ENCODE peak calls at places on chromosomes 3 and 15, in ten cellular contexts. One of them, this sample, is unnamed.

GRCh38 chr3:110816008-110816407 is 255.6 kb upstream of the NECTIN3 start:
- DNase-seq in IMR-90: peak; percentile 17
- DNase-seq in HepG2: no peak
- DNase-seq in stomach: no peak
- DNase-seq in right lobe of liver: no peak
- DNase-seq in A549: no peak
- DNase-seq in breast epithelium: no peak
- DNase-seq in endothelial cell of umbilical vein: no peak
- DNase-seq in ovary: no peak
- DNase-seq in Peyer's patch: no peak
- DNase-seq in this sample: no peak

GRCh38 chr15:44971036-44971435 is 14.5 kb downstream of the TERB2 start:
- DNase-seq in ovary: no peak
- DNase-seq in Peyer's patch: no peak
- DNase-seq in endothelial cell of umbilical vein: no peak
- DNase-seq in right lobe of liver: no peak
- DNase-seq in HepG2: no peak
- DNase-seq in stomach: no peak
- DNase-seq in breast epithelium: no peak
- DNase-seq in A549: no peak
- DNase-seq in IMR-90: no peak
- DNase-seq in this sample: no peak

GRCh38 chr15:66789029-66790025 is 87.3 kb downstream of the SMAD6 start:
- DNase-seq in HepG2: peak; percentile 30
- DNase-seq in breast epithelium: no peak
- DNase-seq in stomach: peak; percentile 49
- DNase-seq in Peyer's patch: no peak
- DNase-seq in IMR-90: peak; percentile 81
- DNase-seq in endothelial cell of umbilical vein: peak; percentile 57
- DNase-seq in ovary: peak; percentile 76
- DNase-seq in A549: no peak
- DNase-seq in right lobe of liver: no peak
- DNase-seq in this sample: peak; percentile 55

GRCh38 chr3:175392653-175393052 is 533.5 kb downstream of the NAALADL2 start:
- DNase-seq in ovary: no peak
- DNase-seq in A549: no peak
- DNase-seq in IMR-90: peak; percentile 61
- DNase-seq in stomach: no peak
- DNase-seq in breast epithelium: no peak
- DNase-seq in endothelial cell of umbilical vein: no peak
- DNase-seq in Peyer's patch: no peak
- DNase-seq in right lobe of liver: no peak
- DNase-seq in HepG2: no peak
- DNase-seq in this sample: no peak

GRCh38 chr3:138620431-138620830 is 11.9 kb downstream of the FAIM start:
- DNase-seq in IMR-90: no peak
- DNase-seq in endothelial cell of umbilical vein: no peak
- DNase-seq in ovary: no peak
- DNase-seq in right lobe of liver: no peak
- DNase-seq in breast epithelium: no peak
- DNase-seq in HepG2: no peak
- DNase-seq in Peyer's patch: no peak
- DNase-seq in stomach: no peak
- DNase-seq in A549: no peak
- DNase-seq in this sample: no peak

GRCh38 chr15:34436126-34436955 is 1.3 kb downstream of the GOLGA8A start:
- DNase-seq in right lobe of liver: no peak
- DNase-seq in A549: no peak
- DNase-seq in HepG2: no peak
- DNase-seq in endothelial cell of umbilical vein: peak; percentile 6
- DNase-seq in stomach: no peak
- DNase-seq in ovary: no peak
- DNase-seq in Peyer's patch: no peak
- DNase-seq in IMR-90: no peak
- DNase-seq in breast epithelium: no peak
- DNase-seq in this sample: peak; percentile 64

GRCh38 chr3:113097821-113098516 is 107.2 kb downstream of the GTPBP8 start:
- DNase-seq in right lobe of liver: no peak
- DNase-seq in stomach: no peak
- DNase-seq in ovary: no peak
- DNase-seq in breast epithelium: no peak
- DNase-seq in endothelial cell of umbilical vein: no peak
- DNase-seq in A549: peak; percentile 55
- DNase-seq in Peyer's patch: no peak
- DNase-seq in HepG2: peak; percentile 56
- DNase-seq in IMR-90: peak; percentile 88
- DNase-seq in this sample: no peak

GRCh38 chr15:85782112-85782511 is 12.6 kb downstream of the KLHL25 start:
- DNase-seq in endothelial cell of umbilical vein: no peak
- DNase-seq in ovary: no peak
- DNase-seq in IMR-90: peak; percentile 6
- DNase-seq in Peyer's patch: no peak
- DNase-seq in breast epithelium: no peak
- DNase-seq in A549: no peak
- DNase-seq in HepG2: no peak
- DNase-seq in right lobe of liver: no peak
- DNase-seq in stomach: no peak
- DNase-seq in this sample: no peak

GRCh38 chr3:47890832-47891620 is 88.1 kb downstream of the DHX30 start:
- DNase-seq in Peyer's patch: no peak
- DNase-seq in ovary: peak; percentile 22
- DNase-seq in IMR-90: no peak
- DNase-seq in stomach: no peak
- DNase-seq in A549: no peak
- DNase-seq in HepG2: no peak
- DNase-seq in right lobe of liver: no peak
- DNase-seq in breast epithelium: no peak
- DNase-seq in endothelial cell of umbilical vein: no peak
- DNase-seq in this sample: no peak

GRCh38 chr3:156676467-156677119 is 2.2 kb downstream of the TIPARP start:
- DNase-seq in ovary: no peak
- DNase-seq in breast epithelium: no peak
- DNase-seq in A549: peak; percentile 15
- DNase-seq in HepG2: no peak
- DNase-seq in IMR-90: peak; percentile 50
- DNase-seq in stomach: no peak
- DNase-seq in endothelial cell of umbilical vein: no peak
- DNase-seq in Peyer's patch: no peak
- DNase-seq in right lobe of liver: no peak
- DNase-seq in this sample: peak; percentile 32

GRCh38 chr3:156673732-156674045 is 701 bp upstream of the TIPARP start:
- DNase-seq in endothelial cell of umbilical vein: no peak
- DNase-seq in right lobe of liver: no peak
- DNase-seq in Peyer's patch: no peak
- DNase-seq in ovary: no peak
- DNase-seq in IMR-90: no peak
- DNase-seq in breast epithelium: no peak
- DNase-seq in A549: no peak
- DNase-seq in stomach: no peak
- DNase-seq in HepG2: no peak
- DNase-seq in this sample: no peak

GRCh38 chr3:156674911-156675743 is 737 bp downstream of the TIPARP start:
- DNase-seq in HepG2: no peak
- DNase-seq in ovary: peak; percentile 64
- DNase-seq in Peyer's patch: peak; percentile 55
- DNase-seq in A549: peak; percentile 16
- DNase-seq in endothelial cell of umbilical vein: peak; percentile 59
- DNase-seq in IMR-90: peak; percentile 43
- DNase-seq in breast epithelium: peak; percentile 57
- DNase-seq in stomach: peak; percentile 52
- DNase-seq in right lobe of liver: peak; percentile 74
- DNase-seq in this sample: peak; percentile 80

GRCh38 chr3:156675744-156676466 is 1.5 kb downstream of the TIPARP start:
- DNase-seq in HepG2: peak; percentile 24
- DNase-seq in IMR-90: peak; percentile 86
- DNase-seq in endothelial cell of umbilical vein: peak; percentile 88
- DNase-seq in Peyer's patch: peak; percentile 23
- DNase-seq in breast epithelium: no peak
- DNase-seq in ovary: peak; percentile 14
- DNase-seq in A549: peak; percentile 49
- DNase-seq in stomach: peak; percentile 31
- DNase-seq in right lobe of liver: no peak
- DNase-seq in this sample: peak; percentile 52

DNA sequence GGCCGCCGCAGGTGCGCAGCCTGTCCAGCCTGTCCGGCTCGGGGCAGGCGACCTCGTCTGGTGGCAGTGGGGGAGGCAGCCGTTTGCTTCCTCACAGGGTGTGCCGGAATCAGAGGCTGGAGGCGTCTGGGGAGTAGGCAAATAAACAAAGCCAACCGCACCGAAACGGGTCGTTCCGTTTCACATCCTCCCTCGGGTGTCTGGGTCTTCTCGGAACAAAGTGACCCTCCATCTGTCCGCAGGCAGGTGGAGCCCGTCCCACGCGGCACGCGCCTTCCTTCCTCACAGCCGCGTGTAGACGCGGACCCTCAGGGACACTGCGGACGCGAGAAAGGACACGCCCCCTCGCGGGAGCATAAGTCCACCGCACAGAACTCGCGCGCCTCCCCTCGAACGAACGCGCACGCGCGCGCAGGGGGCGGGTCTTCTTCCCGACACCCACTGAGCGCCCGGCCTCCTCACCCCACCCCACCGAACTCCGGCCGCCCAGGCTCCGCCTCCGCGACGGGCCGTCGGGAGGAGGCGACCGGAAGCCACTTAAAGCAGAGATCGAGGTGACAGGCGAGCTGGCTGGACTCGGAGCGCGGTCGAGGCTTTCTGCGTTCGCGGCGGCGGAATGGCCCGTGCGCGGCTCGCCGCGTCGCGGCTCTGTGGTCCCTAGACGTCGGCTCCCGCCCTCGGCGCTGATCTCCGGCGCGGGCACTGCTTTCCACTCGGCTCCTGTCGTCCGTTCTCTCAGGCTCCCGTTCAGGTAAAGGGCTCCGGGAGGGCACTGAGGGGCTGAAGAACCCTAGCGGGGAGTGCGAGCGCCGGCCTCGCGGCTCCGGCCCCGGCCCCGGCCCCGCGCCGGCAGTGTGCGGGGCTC is at the start of gene TIPARP:
- DNase-seq in ovary: peak; percentile 99
- DNase-seq in Peyer's patch: peak; percentile 99
- DNase-seq in A549: peak; percentile 85
- DNase-seq in endothelial cell of umbilical vein: peak; percentile 99
- DNase-seq in stomach: peak; percentile 100
- DNase-seq in right lobe of liver: peak; percentile 100
- DNase-seq in breast epithelium: peak; percentile 99
- DNase-seq in HepG2: peak; percentile 92
- DNase-seq in IMR-90: peak; percentile 96
- DNase-seq in this sample: peak; percentile 97
- TF ChIP-seq CTCF in ovary: peak; percentile 86
- TF ChIP-seq CTCF in Peyer's patch: peak; percentile 70
- TF ChIP-seq CTCF in A549: peak; percentile 80
- TF ChIP-seq CTCF in endothelial cell of umbilical vein: peak; percentile 41
- TF ChIP-seq CTCF in stomach: peak; percentile 48
- TF ChIP-seq CTCF in right lobe of liver: peak; percentile 80
- TF ChIP-seq CTCF in breast epithelium: peak; percentile 91
- TF ChIP-seq CTCF in HepG2: peak; percentile 90
- TF ChIP-seq CTCF in IMR-90: peak; percentile 58
- TF ChIP-seq CTCF in this sample: peak; percentile 41

GRCh38 chr3:109136533-109136932 is at the start of gene C3orf85:
- DNase-seq in HepG2: no peak
- DNase-seq in endothelial cell of umbilical vein: no peak
- DNase-seq in breast epithelium: no peak
- DNase-seq in stomach: no peak
- DNase-seq in ovary: no peak
- DNase-seq in right lobe of liver: no peak
- DNase-seq in Peyer's patch: no peak
- DNase-seq in A549: no peak
- DNase-seq in IMR-90: no peak
- DNase-seq in this sample: no peak
- TF ChIP-seq POLR2A in HepG2: no peak
- TF ChIP-seq POLR2A in endothelial cell of umbilical vein: no peak
- TF ChIP-seq POLR2A in breast epithelium: no peak
- TF ChIP-seq POLR2A in stomach: no peak
- TF ChIP-seq POLR2A in ovary: no peak
- TF ChIP-seq POLR2A in right lobe of liver: no peak
- TF ChIP-seq POLR2A in Peyer's patch: peak; percentile 64
- TF ChIP-seq POLR2A in A549: no peak
- TF ChIP-seq POLR2A in IMR-90: no peak
- TF ChIP-seq POLR2A in this sample: no peak

GRCh38 chr3:79326642-79327041 is 441.2 kb downstream of the ROBO1 start:
- DNase-seq in endothelial cell of umbilical vein: no peak
- DNase-seq in A549: no peak
- DNase-seq in IMR-90: peak; percentile 46
- DNase-seq in Peyer's patch: no peak
- DNase-seq in HepG2: no peak
- DNase-seq in right lobe of liver: no peak
- DNase-seq in ovary: no peak
- DNase-seq in breast epithelium: no peak
- DNase-seq in stomach: no peak
- DNase-seq in this sample: no peak
- H3K4me3 ChIP-seq in endothelial cell of umbilical vein: no peak overlapping the region
- H3K4me3 ChIP-seq in A549: no peak overlapping the region
- H3K4me3 ChIP-seq in IMR-90: no peak overlapping the region
- H3K4me3 ChIP-seq in Peyer's patch: no peak overlapping the region
- H3K4me3 ChIP-seq in HepG2: no peak overlapping the region
- H3K4me3 ChIP-seq in right lobe of liver: no peak overlapping the region
- H3K4me3 ChIP-seq in ovary: no peak overlapping the region
- H3K4me3 ChIP-seq in breast epithelium: no peak overlapping the region
- H3K4me3 ChIP-seq in stomach: no peak overlapping the region
- H3K4me3 ChIP-seq in this sample: no peak overlapping the region

GRCh38 chr3:44554626-44555592 is at the start of gene ZKSCAN7:
- DNase-seq in IMR-90: peak; percentile 40
- DNase-seq in stomach: peak; percentile 47
- DNase-seq in endothelial cell of umbilical vein: peak; percentile 42
- DNase-seq in A549: no peak
- DNase-seq in HepG2: peak; percentile 37
- DNase-seq in Peyer's patch: peak; percentile 57
- DNase-seq in breast epithelium: peak; percentile 53
- DNase-seq in right lobe of liver: peak; percentile 68
- DNase-seq in ovary: peak; percentile 54
- DNase-seq in this sample: no peak
- TF ChIP-seq CTCF in IMR-90: peak; percentile 15
- TF ChIP-seq CTCF in stomach: no peak
- TF ChIP-seq CTCF in endothelial cell of umbilical vein: no peak
- TF ChIP-seq CTCF in A549: no peak
- TF ChIP-seq CTCF in HepG2: no peak
- TF ChIP-seq CTCF in Peyer's patch: no peak
- TF ChIP-seq CTCF in breast epithelium: no peak
- TF ChIP-seq CTCF in right lobe of liver: peak; percentile 14
- TF ChIP-seq CTCF in ovary: no peak
- TF ChIP-seq CTCF in this sample: no peak